ENCODE peak calls at places on chromosomes 2 and 18, in seven cellular contexts. Y, T, L, X, Q, N and B are unnamed samples.

GRCh38 chr2:159124931-159125467 is 156.6 kb downstream of the TANC1 start:
- DNase-seq in Y (peak; percentile 74), T (no peak), L (no peak), X (peak; percentile 51), Q (peak; percentile 59), N (peak; percentile 26), B (no peak)

GRCh38 chr18:2715990-2716389 is 60.5 kb downstream of the SMCHD1 start:
- DNase-seq in Y (no peak), T (no peak), L (no peak), X (no peak), Q (no peak), N (peak; percentile 27), B (peak; percentile 10)

GRCh38 chr2:3169106-3169870 is 208.3 kb downstream of the EIPR1 start:
- DNase-seq in Y (peak; percentile 29), T (peak; percentile 47), L (no peak), X (peak; percentile 57), Q (no peak), N (peak; percentile 90), B (peak; percentile 67)

GRCh38 chr2:129253461-129253812 is 726.0 kb upstream of the RAB6C start:
- DNase-seq in Y (no peak), T (no peak), L (peak; percentile 10), X (no peak), Q (peak; percentile 45), N (peak; percentile 7), B (no peak)

GRCh38 chr2:91477731-91478672 is 2786.5 kb downstream of the RPIA start:
- DNase-seq in Y (peak; percentile 9), T (no peak), L (no peak), X (no peak), Q (peak; percentile 46), N (peak; percentile 46), B (no peak)

GRCh38 chr18:21599585-21600525 is 649 bp downstream of the ESCO1 start:
- DNase-seq in Y (peak; percentile 30), T (no peak), L (no peak), X (no peak), Q (peak; percentile 84), N (peak; percentile 71), B (peak; percentile 3)

GRCh38 chr2:54455584-54456525 is at the start of gene SPTBN1:
- DNase-seq in Y (peak; percentile 88), T (peak; percentile 74), L (peak; percentile 61), X (peak; percentile 87), Q (peak; percentile 94), N (peak; percentile 93), B (peak; percentile 93)

GRCh38 chr2:10006248-10007147 is 36.9 kb upstream of the KLF11 start:
- DNase-seq in Y (no peak), T (peak; percentile 16), L (peak; percentile 18), X (no peak), Q (no peak), N (peak; percentile 60), B (no peak)

GRCh38 chr2:228917195-228917594 is 353.9 kb downstream of the PID1 start:
- DNase-seq in Y (no peak), T (no peak), L (no peak), X (peak; percentile 22), Q (no peak), N (peak; percentile 41), B (peak; percentile 48)

GRCh38 chr18:63063171-63063570 is 256.4 kb downstream of the BCL2 start:
- DNase-seq in Y (no peak), T (no peak), L (no peak), X (peak; percentile 40), Q (no peak), N (peak; percentile 83), B (peak; percentile 53)

GRCh38 chr2:144642106-144642505 is 122.2 kb upstream of the ZEB2 start:
- DNase-seq in Y (no peak), T (no peak), L (no peak), X (no peak), Q (no peak), N (no peak), B (no peak)

GRCh38 chr18:37659906-37660305 is 94.3 kb upstream of the CELF4 start:
- DNase-seq in Y (no peak), T (no peak), L (no peak), X (no peak), Q (no peak), N (no peak), B (no peak)

GRCh38 chr2:226832076-226832475 is 3.8 kb upstream of the RHBDD1 start:
- DNase-seq in Y (no peak), T (no peak), L (no peak), X (no peak), Q (no peak), N (peak; percentile 33), B (no peak)

GRCh38 chr2:136206613-136207012 is 88.7 kb upstream of the CXCR4 start:
- DNase-seq in Y (no peak), T (no peak), L (no peak), X (no peak), Q (no peak), N (no peak), B (no peak)

GRCh38 chr2:16192416-16193216 is 252.3 kb downstream of the MYCN start:
- DNase-seq in Y (no peak), T (no peak), L (no peak), X (no peak), Q (no peak), N (no peak), B (no peak)

GRCh38 chr2:147739531-147739930 is 105.3 kb upstream of the ACVR2A start:
- DNase-seq in Y (no peak), T (peak; percentile 5), L (no peak), X (peak; percentile 55), Q (no peak), N (peak; percentile 33), B (no peak)

GRCh38 chr2:31138037-31138962 is at the start of gene GALNT14:
- DNase-seq in Y (no peak), T (peak; percentile 82), L (no peak), X (peak; percentile 10), Q (peak; percentile 81), N (peak; percentile 82), B (peak; percentile 27)
- TF ChIP-seq EZH2 in Y (peak; percentile 36), T (no peak), L (no peak), X (peak; percentile 30), Q (no peak), N (no peak), B (peak; percentile 65)

GRCh38 chr2:25286025-25286400 is 55.7 kb downstream of the DNMT3A start:
- DNase-seq in Y (peak; percentile 28), T (no peak), L (no peak), X (no peak), Q (no peak), N (no peak), B (no peak)

GRCh38 chr2:25281581-25281980 is 60.1 kb downstream of the DNMT3A start:
- DNase-seq in Y (no peak), T (no peak), L (no peak), X (no peak), Q (no peak), N (no peak), B (no peak)

GRCh38 chr2:25286723-25287483 is 54.8 kb downstream of the DNMT3A start:
- DNase-seq in Y (no peak), T (no peak), L (no peak), X (no peak), Q (no peak), N (no peak), B (no peak)

GRCh38 chr2:25285265-25286024 is 56.3 kb downstream of the DNMT3A start:
- DNase-seq in Y (no peak), T (no peak), L (no peak), X (no peak), Q (no peak), N (no peak), B (no peak)

GRCh38 chr2:25283921-25284320 is 57.8 kb downstream of the DNMT3A start:
- DNase-seq in Y (no peak), T (no peak), L (no peak), X (no peak), Q (no peak), N (no peak), B (no peak)
- H3K4me1 ChIP-seq in Y (peaks cover 14% of the 10 kb centered on the region), T (peaks cover 7% of the 10 kb centered on the region), L (no peaks in the 10 kb centered on the region), X (peaks cover 8% of the 10 kb centered on the region), Q (no peaks in the 10 kb centered on the region), N (no peaks in the 10 kb centered on the region), B (peaks cover 3% of the 10 kb centered on the region)

GRCh38 chr2:172743143-172743542 is 7.5 kb downstream of the RAPGEF4 start:
- DNase-seq in Y (peak; percentile 89), T (no peak), L (no peak), X (no peak), Q (no peak), N (no peak), B (no peak)
- H2AFZ ChIP-seq in Y (no peak overlapping the region), T (no peak overlapping the region), L (no peak overlapping the region), X (no peak overlapping the region), Q (no peak overlapping the region), N (no peak overlapping the region), B (no peak overlapping the region)

GRCh38 chr18:8536226-8536625 is 73.0 kb upstream of the RAB12 start:
- DNase-seq in Y (no peak), T (peak; percentile 6), L (no peak), X (no peak), Q (no peak), N (peak; percentile 9), B (no peak)
- TF ChIP-seq EZH2 in Y (no peak), T (no peak), L (no peak), X (no peak), Q (no peak), N (no peak), B (no peak)

GRCh38 chr2:60496976-60497375 is 56.5 kb downstream of the BCL11A start:
- DNase-seq in Y (no peak), T (no peak), L (no peak), X (no peak), Q (no peak), N (no peak), B (no peak)

GRCh38 chr2:60498176-60499081 is 55.0 kb downstream of the BCL11A start:
- DNase-seq in Y (no peak), T (no peak), L (no peak), X (no peak), Q (no peak), N (no peak), B (no peak)

GRCh38 chr2:60499651-60500300 is 53.7 kb downstream of the BCL11A start:
- DNase-seq in Y (no peak), T (peak; percentile 75), L (no peak), X (no peak), Q (no peak), N (no peak), B (no peak)

GRCh38 chr2:60500861-60501260 is 52.6 kb downstream of the BCL11A start:
- DNase-seq in Y (no peak), T (peak; percentile 47), L (no peak), X (no peak), Q (no peak), N (peak; percentile 68), B (no peak)

DNA sequence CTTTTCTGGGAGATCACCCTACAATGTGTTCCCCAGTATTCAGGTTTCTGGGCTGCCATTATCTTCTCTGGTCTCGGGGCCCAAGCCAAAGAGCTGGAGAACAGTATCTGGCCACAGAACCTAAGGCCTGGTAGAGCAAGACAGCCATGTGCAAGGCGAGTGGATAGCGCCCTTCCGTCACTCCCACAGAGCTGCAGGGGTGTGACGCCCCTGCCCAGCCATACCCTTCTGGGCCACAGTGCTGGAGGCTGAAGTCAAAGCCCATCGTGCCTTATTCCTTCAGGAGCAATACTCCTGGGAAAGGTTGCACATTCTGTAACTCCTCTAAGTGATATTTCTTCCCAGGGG is 54.4 kb downstream of the BCL11A start:
- DNase-seq in Y (no peak), T (no peak), L (no peak), X (no peak), Q (no peak), N (no peak), B (no peak)
- H3K4me1 ChIP-seq in Y (no peaks in the 10 kb centered on the region), T (peaks cover 32% of the 10 kb centered on the region), L (no peaks in the 10 kb centered on the region), X (peaks cover 3% of the 10 kb centered on the region), Q (peaks cover 32% of the 10 kb centered on the region), N (peaks cover 9% of the 10 kb centered on the region), B (no peaks in the 10 kb centered on the region)